ENCODE peak calls at places on chromosomes 3 and 15, in six cellular contexts. K, C, W, L, Q and Z are unnamed samples.

GRCh38 chr15:34650177-34650576 is 66.7 kb upstream of the GOLGA8B start:
- DNase-seq in K (no peak), L (peak; percentile 41), W (no peak), Q (no peak), C (no peak), Z (no peak)

GRCh38 chr3:76132154-76132470 is 346.8 kb upstream of the ZNF717 start:
- DNase-seq in C (no peak), K (no peak), Q (no peak), L (no peak), W (no peak), Z (no peak)

GRCh38 chr3:108524547-108524946 is 14.2 kb upstream of the MYH15 start:
- DNase-seq in C (no peak), L (peak; percentile 52), W (no peak), K (no peak), Q (no peak), Z (no peak)

GRCh38 chr3:63655519-63655918 is 3.0 kb downstream of the SNTN start:
- DNase-seq in L (peak; percentile 76), K (no peak), Q (no peak), W (no peak), C (no peak), Z (no peak)

GRCh38 chr3:174769171-174769570 is 90.0 kb upstream of the NAALADL2 start:
- DNase-seq in W (no peak), K (no peak), L (no peak), Q (no peak), C (no peak), Z (no peak)

GRCh38 chr15:96340611-96341464 is 10.3 kb downstream of the NR2F2 start:
- DNase-seq in L (no peak), Q (peak; percentile 35), C (peak; percentile 29), K (no peak), W (no peak), Z (no peak)

GRCh38 chr15:48440084-48440483 is 108.9 kb downstream of the DUT start:
- DNase-seq in W (no peak), L (no peak), C (no peak), Q (no peak), K (no peak), Z (no peak)

GRCh38 chr3:52326976-52327375 is 10.9 kb downstream of the DNAH1 start:
- DNase-seq in K (no peak), C (no peak), L (no peak), Q (no peak), W (no peak), Z (no peak)

GRCh38 chr15:52710050-52710709 is 31.0 kb upstream of the ATOSA start:
- DNase-seq in K (no peak), Q (no peak), W (no peak), L (peak; percentile 37), C (no peak), Z (no peak)

GRCh38 chr3:38153986-38154608 is 11.2 kb upstream of the OXSR1 start:
- DNase-seq in L (no peak), C (no peak), W (no peak), Q (peak; percentile 50), K (no peak), Z (no peak)

GRCh38 chr3:4709336-4709735 is 216.2 kb downstream of the ITPR1 start:
- DNase-seq in K (no peak), C (no peak), W (no peak), L (peak; percentile 58), Q (no peak), Z (no peak)

GRCh38 chr3:126679318-126679751 is 24.4 kb upstream of the TXNRD3 start:
- DNase-seq in Q (peak; percentile 69), C (peak; percentile 65), L (peak; percentile 72), K (peak; percentile 58), W (peak; percentile 81), Z (peak; percentile 70)

GRCh38 chr3:137987723-137988122 is 22.2 kb upstream of the CLDN18 start:
- DNase-seq in L (no peak), Q (no peak), W (no peak), K (no peak), C (peak; percentile 44), Z (no peak)

GRCh38 chr3:171351676-171352075 is 108.5 kb downstream of the TNIK start:
- DNase-seq in W (no peak), C (peak; percentile 1), Q (no peak), K (no peak), L (peak; percentile 100), Z (no peak)

GRCh38 chr3:130760922-130761321 is 14.3 kb upstream of the PIK3R4 start:
- DNase-seq in W (no peak), L (peak; percentile 83), C (no peak), K (no peak), Q (no peak), Z (no peak)

GRCh38 chr15:58608129-58608590 is 141.3 kb downstream of the ADAM10 start:
- DNase-seq in L (peak; percentile 57), Q (no peak), W (no peak), K (no peak), C (no peak), Z (no peak)

GRCh38 chr3:23439080-23439479 is 236.0 kb downstream of the UBE2E2 start:
- DNase-seq in K (no peak), Q (no peak), W (no peak), L (no peak), C (no peak), Z (no peak)

GRCh38 chr15:48297668-48298067 is 33.6 kb upstream of the DUT start:
- DNase-seq in K (no peak), W (no peak), C (no peak), Q (no peak), L (no peak), Z (no peak)

GRCh38 chr3:21750831-21751391 is at the start of gene ZNF385D:
- DNase-seq in L (peak; percentile 61), Q (peak; percentile 39), C (no peak), W (peak; percentile 42), K (no peak), Z (peak; percentile 1)

GRCh38 chr15:80587007-80587406 is 108.1 kb upstream of the ABHD17C start:
- DNase-seq in C (no peak), Q (no peak), W (no peak), K (no peak), L (no peak), Z (no peak)

GRCh38 chr3:66822059-66823009 is 175.8 kb upstream of the KBTBD8 start:
- DNase-seq in C (peak; percentile 47), K (peak; percentile 27), Q (peak; percentile 61), W (no peak), L (peak; percentile 35), Z (no peak)

GRCh38 chr15:60643490-60644040 is 164.6 kb upstream of the ICE2 start:
- DNase-seq in K (no peak), W (no peak), L (no peak), C (no peak), Q (no peak), Z (no peak)

GRCh38 chr15:96358006-96358794 is 27.7 kb downstream of the NR2F2 start:
- DNase-seq in C (no peak), K (no peak), L (no peak), W (no peak), Q (no peak), Z (no peak)

GRCh38 chr3:50372349-50372748 is 13.0 kb upstream of the TMEM115 start:
- DNase-seq in Q (no peak), C (no peak), K (no peak), W (no peak), L (no peak), Z (no peak)